ENCODE peak calls at places on chromosomes 11 and 22, in five cellular contexts. One of them, this sample, is unnamed.

GRCh38 chr11:74485868-74486267 is 7.7 kb downstream of the LIPT2 start:
- DNase-seq in cardiac fibroblast: no peak
- DNase-seq in mucosa of gallbladder: no peak
- DNase-seq in stimulated activated effector memory CD8-positive, alpha-beta T cell treated with anti-CD3 and anti-CD28 coated beads, Interleukin-12 subunit alpha, Interleukin-12 subunit beta, amount 100 ng/mL, for 72 hours: no peak
- DNase-seq in RPMI7951: no peak
- DNase-seq in this sample: no peak

GRCh38 chr22:19118601-19118880 is 3.7 kb downstream of the DGCR2 start:
- DNase-seq in mucosa of gallbladder: no peak
- DNase-seq in stimulated activated effector memory CD8-positive, alpha-beta T cell treated with anti-CD3 and anti-CD28 coated beads, Interleukin-12 subunit alpha, Interleukin-12 subunit beta, amount 100 ng/mL, for 72 hours: no peak
- DNase-seq in cardiac fibroblast: no peak
- DNase-seq in RPMI7951: no peak
- DNase-seq in this sample: no peak

GRCh38 chr22:35593071-35593884 is 23.9 kb downstream of the MB start:
- DNase-seq in mucosa of gallbladder: no peak
- DNase-seq in stimulated activated effector memory CD8-positive, alpha-beta T cell treated with anti-CD3 and anti-CD28 coated beads, Interleukin-12 subunit alpha, Interleukin-12 subunit beta, amount 100 ng/mL, for 72 hours: no peak
- DNase-seq in cardiac fibroblast: no peak
- DNase-seq in RPMI7951: no peak
- DNase-seq in this sample: no peak

GRCh38 chr22:50581950-50582561 is 593 bp downstream of the CHKB start:
- DNase-seq in cardiac fibroblast: peak
- DNase-seq in stimulated activated effector memory CD8-positive, alpha-beta T cell treated with anti-CD3 and anti-CD28 coated beads, Interleukin-12 subunit alpha, Interleukin-12 subunit beta, amount 100 ng/mL, for 72 hours: no peak
- DNase-seq in RPMI7951: peak
- DNase-seq in mucosa of gallbladder: no peak
- DNase-seq in this sample: peak

GRCh38 chr11:57409321-57410100 is 17.4 kb downstream of the SLC43A3 start:
- DNase-seq in mucosa of gallbladder: no peak
- DNase-seq in RPMI7951: no peak
- DNase-seq in stimulated activated effector memory CD8-positive, alpha-beta T cell treated with anti-CD3 and anti-CD28 coated beads, Interleukin-12 subunit alpha, Interleukin-12 subunit beta, amount 100 ng/mL, for 72 hours: no peak
- DNase-seq in cardiac fibroblast: no peak
- DNase-seq in this sample: no peak

GRCh38 chr11:116698080-116698479 is 74.7 kb downstream of the BUD13 start:
- DNase-seq in mucosa of gallbladder: no peak
- DNase-seq in RPMI7951: no peak
- DNase-seq in cardiac fibroblast: no peak
- DNase-seq in stimulated activated effector memory CD8-positive, alpha-beta T cell treated with anti-CD3 and anti-CD28 coated beads, Interleukin-12 subunit alpha, Interleukin-12 subunit beta, amount 100 ng/mL, for 72 hours: no peak
- DNase-seq in this sample: no peak

GRCh38 chr11:3738241-3738640 is 59.1 kb downstream of the NUP98 start:
- DNase-seq in cardiac fibroblast: peak
- DNase-seq in stimulated activated effector memory CD8-positive, alpha-beta T cell treated with anti-CD3 and anti-CD28 coated beads, Interleukin-12 subunit alpha, Interleukin-12 subunit beta, amount 100 ng/mL, for 72 hours: no peak
- DNase-seq in RPMI7951: no peak
- DNase-seq in mucosa of gallbladder: no peak
- DNase-seq in this sample: no peak

GRCh38 chr11:70826950-70827349 is 425.4 kb downstream of the SHANK2 start:
- DNase-seq in mucosa of gallbladder: no peak
- DNase-seq in stimulated activated effector memory CD8-positive, alpha-beta T cell treated with anti-CD3 and anti-CD28 coated beads, Interleukin-12 subunit alpha, Interleukin-12 subunit beta, amount 100 ng/mL, for 72 hours: no peak
- DNase-seq in RPMI7951: no peak
- DNase-seq in cardiac fibroblast: no peak
- DNase-seq in this sample: no peak

GRCh38 chr11:75554258-75555022 is 7.6 kb upstream of the SERPINH1 start:
- DNase-seq in cardiac fibroblast: peak
- DNase-seq in RPMI7951: peak
- DNase-seq in stimulated activated effector memory CD8-positive, alpha-beta T cell treated with anti-CD3 and anti-CD28 coated beads, Interleukin-12 subunit alpha, Interleukin-12 subunit beta, amount 100 ng/mL, for 72 hours: no peak
- DNase-seq in mucosa of gallbladder: peak
- DNase-seq in this sample: peak